ENCODE peak calls at places on chromosomes 12 and 14, in seven cellular contexts. J is mesendoderm, Y is IMR-90, T is H9, H is mesenchymal stem cell, B is H1, Z is trophoblast cell. V is an unnamed sample.
A peak's percentile ranks its signal among the peaks of the same experiment; 100 is the strongest.

GRCh38 chr12:24255920-24256635 is 306.6 kb upstream of the SOX5 start:
- DNase-seq in J (peak; percentile 14), Y (no peak), T (no peak), H (no peak), B (no peak), Z (no peak), V (peak; percentile 30)

GRCh38 chr12:111093428-111094142 is 173.2 kb upstream of the MYL2 start:
- DNase-seq in J (no peak), Y (no peak), T (no peak), H (no peak), B (no peak), Z (no peak), V (no peak)

GRCh38 chr12:45409966-45410365 is 194.1 kb downstream of the ANO6 start:
- DNase-seq in J (no peak), Y (peak; percentile 93), T (no peak), H (no peak), B (no peak), Z (peak; percentile 20), V (no peak)

GRCh38 chr12:89345830-89346740 is 6.2 kb downstream of the DUSP6 start:
- DNase-seq in J (peak; percentile 96), Y (peak; percentile 64), T (peak; percentile 92), H (peak; percentile 89), B (peak; percentile 75), Z (peak; percentile 49), V (peak; percentile 67)

GRCh38 chr12:6786416-6787094 is 2.8 kb upstream of the CD4 start:
- DNase-seq in J (no peak), Y (no peak), T (peak; percentile 34), H (no peak), B (no peak), Z (no peak), V (no peak)

GRCh38 chr12:43551971-43552559 is at the start of gene ADAMTS20:
- DNase-seq in J (peak; percentile 93), Y (peak; percentile 3), T (peak; percentile 97), H (peak; percentile 34), B (peak; percentile 90), Z (peak; percentile 50), V (peak; percentile 81)

GRCh38 chr14:55454264-55455151 is 14.1 kb upstream of the TBPL2 start:
- DNase-seq in J (peak; percentile 13), Y (peak; percentile 86), T (no peak), H (peak; percentile 84), B (peak; percentile 42), Z (peak; percentile 66), V (no peak)

GRCh38 chr12:13462450-13462849 is 265.9 kb downstream of the EMP1 start:
- DNase-seq in J (no peak), Y (no peak), T (no peak), H (no peak), B (no peak), Z (no peak), V (no peak)

GRCh38 chr12:57840701-57841100 is 5.8 kb downstream of the CTDSP2 start:
- DNase-seq in J (no peak), Y (peak; percentile 50), T (no peak), H (peak; percentile 44), B (no peak), Z (no peak), V (no peak)

GRCh38 chr12:96237465-96238077 is 43.4 kb downstream of the ELK3 start:
- DNase-seq in J (no peak), Y (peak; percentile 97), T (no peak), H (peak; percentile 94), B (no peak), Z (no peak), V (no peak)

GRCh38 chr14:74917646-74918081 is 5.4 kb downstream of the RPS6KL1 start:
- DNase-seq in J (no peak), Y (no peak), T (no peak), H (no peak), B (no peak), Z (no peak), V (no peak)

GRCh38 chr12:69566603-69567002 is 18.7 kb upstream of the CCT2 start:
- DNase-seq in J (peak; percentile 29), Y (no peak), T (no peak), H (no peak), B (no peak), Z (no peak), V (no peak)

GRCh38 chr14:77603654-77604270 is 12.7 kb downstream of the SPTLC2 start:
- DNase-seq in J (no peak), Y (no peak), T (no peak), H (peak; percentile 76), B (no peak), Z (peak; percentile 40), V (no peak)

GRCh38 chr12:80862606-80863005 is 75.1 kb downstream of the LIN7A start:
- DNase-seq in J (no peak), Y (peak; percentile 61), T (no peak), H (peak; percentile 7), B (no peak), Z (no peak), V (no peak)

GRCh38 chr14:68899033-68899603 is 80.0 kb downstream of the ACTN1 start:
- DNase-seq in J (no peak), Y (no peak), T (no peak), H (no peak), B (no peak), Z (no peak), V (no peak)

GRCh38 chr14:44775248-44775647 is 186.5 kb downstream of the KLHL28 start:
- DNase-seq in J (no peak), Y (no peak), T (no peak), H (no peak), B (no peak), Z (no peak), V (no peak)

GRCh38 chr14:42715316-42715715 is 1108.6 kb downstream of the LRFN5 start:
- DNase-seq in J (no peak), Y (peak; percentile 50), T (no peak), H (no peak), B (no peak), Z (no peak), V (no peak)

GRCh38 chr12:22262309-22262708 is 72.2 kb downstream of the ST8SIA1 start:
- DNase-seq in J (peak; percentile 26), Y (no peak), T (peak; percentile 51), H (peak; percentile 42), B (no peak), Z (no peak), V (no peak)

GRCh38 chr12:22266101-22266500 is 68.4 kb downstream of the ST8SIA1 start:
- DNase-seq in J (no peak), Y (peak; percentile 17), T (no peak), H (no peak), B (no peak), Z (no peak), V (no peak)

GRCh38 chr12:22268406-22268805 is 66.1 kb downstream of the ST8SIA1 start:
- DNase-seq in J (no peak), Y (no peak), T (no peak), H (no peak), B (no peak), Z (no peak), V (no peak)

GRCh38 chr12:22268973-22269372 is 65.5 kb downstream of the ST8SIA1 start:
- DNase-seq in J (no peak), Y (no peak), T (no peak), H (no peak), B (no peak), Z (no peak), V (no peak)

DNA sequence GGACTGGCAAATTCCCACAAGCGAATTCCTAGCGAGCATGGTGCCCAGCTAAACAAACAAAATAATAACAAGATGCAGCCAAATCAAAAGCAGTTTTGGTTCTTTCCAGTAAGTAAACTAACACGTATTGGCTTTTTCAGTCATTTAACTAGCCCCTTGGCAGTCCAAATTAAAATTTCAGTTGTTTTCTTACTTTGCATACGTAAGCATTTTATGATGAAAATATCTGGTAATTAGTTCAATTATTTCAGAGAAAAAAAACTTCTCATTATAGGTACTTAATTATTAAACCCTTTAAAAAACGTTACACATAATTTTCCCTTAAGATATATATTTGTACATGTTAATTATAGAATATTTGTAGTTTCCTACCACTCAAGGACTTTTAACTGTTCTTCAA is 70.1 kb downstream of the ST8SIA1 start:
- DNase-seq in J (no peak), Y (no peak), T (no peak), H (no peak), B (no peak), Z (no peak), V (no peak)
- H2AK5ac ChIP-seq in J (no peak overlapping the region), Y (no peak overlapping the region), T (no peak overlapping the region), H (no peak overlapping the region), B (no peak overlapping the region), Z (no peak overlapping the region), V (no peak overlapping the region)

DNA sequence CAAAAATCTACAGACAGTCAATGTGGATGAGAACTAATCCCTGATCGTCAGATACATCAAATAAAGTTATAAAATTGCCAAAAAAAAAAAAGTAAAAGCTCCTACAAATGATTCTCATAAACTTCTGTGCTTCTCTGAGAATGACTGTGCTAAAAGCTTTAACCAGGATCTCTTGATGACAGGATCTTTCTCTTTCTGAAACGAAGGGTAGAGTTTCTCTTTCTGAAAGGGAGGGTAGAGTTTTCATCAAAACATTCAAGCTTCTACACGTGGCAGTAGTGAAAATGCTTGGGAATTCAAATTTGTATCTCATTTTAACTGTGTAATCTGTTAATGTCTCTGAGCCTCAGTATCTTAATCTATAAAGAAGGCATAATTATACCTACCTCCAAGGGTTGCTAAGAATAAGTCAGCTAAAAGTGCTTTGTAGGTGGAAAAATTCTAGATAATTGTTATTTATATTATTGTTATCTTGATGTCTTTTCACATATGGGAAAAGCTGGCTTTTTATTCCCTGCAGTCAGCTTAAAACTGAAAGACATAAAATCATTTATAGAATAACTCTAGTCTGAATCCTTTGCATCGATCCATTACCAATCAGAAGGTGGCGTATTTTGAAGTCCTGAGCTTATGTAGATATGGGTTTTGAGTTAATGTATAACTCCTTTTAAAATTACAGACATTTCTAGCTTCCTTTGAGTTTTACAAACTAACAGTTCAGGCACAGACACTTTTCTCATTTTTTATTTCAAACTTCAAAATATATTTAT is 157.4 kb downstream of the DACT1 start:
- DNase-seq in J (no peak), Y (no peak), T (no peak), H (no peak), B (no peak), Z (no peak), V (no peak)
- H2AK5ac ChIP-seq in J (no peak overlapping the region), Y (no peak overlapping the region), T (no peak overlapping the region), H (no peak overlapping the region), B (no peak overlapping the region), Z (no peak overlapping the region), V (no peak overlapping the region)

GRCh38 chr12:125324861-125325260 is 259.6 kb downstream of the AACS start:
- DNase-seq in J (peak; percentile 50), Y (no peak), T (no peak), H (no peak), B (no peak), Z (peak; percentile 16), V (no peak)
- H2AK5ac ChIP-seq in J (no peak overlapping the region), Y (no peak overlapping the region), T (no peak overlapping the region), H (no peak overlapping the region), B (no peak overlapping the region), Z (no peak overlapping the region), V (no peak overlapping the region)

DNA sequence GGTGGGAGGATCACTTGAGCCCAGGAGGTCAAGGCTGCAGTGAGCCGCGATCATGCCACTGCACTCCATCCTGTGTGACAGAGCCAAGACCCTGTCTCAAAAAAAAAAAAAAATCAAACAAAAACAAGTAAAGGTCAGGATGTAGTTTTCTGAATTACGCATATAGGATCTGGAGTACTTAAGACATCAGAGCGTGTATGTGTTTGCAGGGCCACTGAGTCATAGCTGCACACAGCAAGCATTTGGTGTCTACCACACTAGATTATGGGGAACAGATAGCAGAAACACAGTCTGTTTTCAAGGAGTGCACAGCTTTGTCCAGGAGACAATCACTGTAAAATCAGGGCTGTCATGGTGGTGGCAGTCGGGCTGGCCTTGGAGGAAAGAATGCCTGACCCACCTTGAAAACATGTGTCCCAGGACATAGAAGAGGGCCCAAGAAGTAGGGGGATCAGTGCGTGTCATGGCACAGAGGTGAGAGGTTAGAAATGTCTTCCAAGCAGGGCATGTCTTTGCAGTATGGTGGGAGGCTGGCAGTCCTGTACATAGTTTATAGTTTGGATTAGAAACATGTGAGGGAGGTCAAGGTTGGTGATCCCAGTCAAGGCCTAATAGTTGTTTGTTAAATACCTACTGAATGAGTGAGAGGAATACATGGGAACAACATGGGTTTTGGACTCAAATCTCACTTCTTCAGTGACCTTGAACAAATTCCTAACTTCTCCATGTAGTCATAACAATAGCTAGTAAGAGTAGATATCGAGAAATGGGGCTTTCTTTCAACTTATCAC is 23.6 kb upstream of the C12orf71 start:
- DNase-seq in J (no peak), Y (no peak), T (no peak), H (peak; percentile 12), B (no peak), Z (no peak), V (no peak)
- H2AK5ac ChIP-seq in J (no peak overlapping the region), Y (no peak overlapping the region), T (no peak overlapping the region), H (no peak overlapping the region), B (no peak overlapping the region), Z (no peak overlapping the region), V (no peak overlapping the region)

V was measured in neuronal stem cell.